ENCODE peak calls at places on chromosomes 16 and 17, in nine cellular contexts. C is osteoblast, P is GM23248, I is neural progenitor cell, L is A549, K is DND-41, O is MM.1S, U is OCI-LY7, Q is PC-9. W is an unnamed sample.

GRCh38 chr17:44916059-44916780 is 920 bp upstream of the GFAP start:
- DNase-seq in C (peak; percentile 88), P (no peak), I (peak; percentile 41), L (no peak), K (no peak), O (no peak), U (no peak), Q (no peak), W (no peak)

GRCh38 chr17:74893936-74894671 is 671 bp upstream of the FADS6 start:
- DNase-seq in C (peak; percentile 83), P (no peak), I (no peak), L (no peak), K (no peak), O (no peak), U (no peak), Q (no peak), W (no peak)

GRCh38 chr17:70128727-70129238 is 40.5 kb upstream of the KCNJ2 start:
- DNase-seq in C (no peak), P (no peak), I (no peak), L (no peak), K (no peak), O (no peak), U (no peak), Q (no peak), W (no peak)

GRCh38 chr17:50680126-50680525 is 27.6 kb downstream of the ANKRD40 start:
- DNase-seq in C (no peak), P (no peak), I (no peak), L (no peak), K (no peak), O (no peak), U (no peak), Q (no peak), W (no peak)

GRCh38 chr17:78377858-78378224 is 608 bp upstream of the PGS1 start:
- DNase-seq in C (no peak), P (no peak), I (peak; percentile 23), L (peak; percentile 51), K (no peak), O (no peak), U (no peak), Q (no peak), W (no peak)

GRCh38 chr16:75764154-75764768 is 38.0 kb upstream of the CPHXL start:
- DNase-seq in C (peak; percentile 82), P (peak; percentile 79), I (peak; percentile 79), L (peak; percentile 72), K (peak; percentile 64), O (peak; percentile 63), U (peak; percentile 88), Q (peak; percentile 36), W (peak; percentile 53)

GRCh38 chr16:49342336-49343265 is 31.0 kb upstream of the C16orf78 start:
- DNase-seq in C (no peak), P (no peak), I (no peak), L (no peak), K (no peak), O (no peak), U (no peak), Q (no peak), W (no peak)

GRCh38 chr17:7064248-7064647 is 15.8 kb downstream of the CLEC10A start:
- DNase-seq in C (no peak), P (peak; percentile 19), I (no peak), L (no peak), K (no peak), O (no peak), U (no peak), Q (no peak), W (no peak)

GRCh38 chr16:62752837-62753236 is 716.6 kb upstream of the CDH8 start:
- DNase-seq in C (no peak), P (no peak), I (no peak), L (no peak), K (no peak), O (no peak), U (no peak), Q (no peak), W (no peak)

GRCh38 chr17:319266-319665 is 33.3 kb downstream of the RPH3AL start:
- DNase-seq in C (no peak), P (no peak), I (no peak), L (no peak), K (no peak), O (no peak), U (no peak), Q (no peak), W (no peak)

GRCh38 chr17:44010966-44011647 is 3.7 kb downstream of the TMEM101 start:
- DNase-seq in C (peak; percentile 76), P (no peak), I (no peak), L (no peak), K (no peak), O (no peak), U (no peak), Q (no peak), W (no peak)

GRCh38 chr16:67761924-67762323 is 42.8 kb upstream of the GFOD2 start:
- DNase-seq in C (no peak), P (no peak), I (no peak), L (no peak), K (no peak), O (no peak), U (no peak), Q (no peak), W (no peak)

GRCh38 chr17:40551091-40551873 is 14.0 kb downstream of the CCR7 start:
- DNase-seq in C (peak; percentile 96), P (peak; percentile 99), I (no peak), L (peak; percentile 99), K (peak; percentile 3), O (no peak), U (no peak), Q (no peak), W (no peak)

GRCh38 chr17:65231662-65232335 is 94.6 kb downstream of the RGS9 start:
- DNase-seq in C (peak; percentile 97), P (peak; percentile 95), I (peak; percentile 88), L (peak; percentile 76), K (peak; percentile 65), O (peak; percentile 56), U (peak; percentile 71), Q (peak; percentile 63), W (peak; percentile 72)

GRCh38 chr17:28944343-28944742 is 7.0 kb downstream of the PHF12 start:
- DNase-seq in C (no peak), P (no peak), I (no peak), L (no peak), K (no peak), O (no peak), U (no peak), Q (no peak), W (no peak)
- H3K4me1 ChIP-seq in C (peaks cover 44% of the 10 kb centered on the region), P (peaks cover 46% of the 10 kb centered on the region), I (peaks cover 47% of the 10 kb centered on the region), L (peaks cover 20% of the 10 kb centered on the region), K (peaks cover 29% of the 10 kb centered on the region), O (peaks cover 11% of the 10 kb centered on the region), U (peaks cover 26% of the 10 kb centered on the region), Q (peaks cover 22% of the 10 kb centered on the region), W (peaks cover 27% of the 10 kb centered on the region)

DNA sequence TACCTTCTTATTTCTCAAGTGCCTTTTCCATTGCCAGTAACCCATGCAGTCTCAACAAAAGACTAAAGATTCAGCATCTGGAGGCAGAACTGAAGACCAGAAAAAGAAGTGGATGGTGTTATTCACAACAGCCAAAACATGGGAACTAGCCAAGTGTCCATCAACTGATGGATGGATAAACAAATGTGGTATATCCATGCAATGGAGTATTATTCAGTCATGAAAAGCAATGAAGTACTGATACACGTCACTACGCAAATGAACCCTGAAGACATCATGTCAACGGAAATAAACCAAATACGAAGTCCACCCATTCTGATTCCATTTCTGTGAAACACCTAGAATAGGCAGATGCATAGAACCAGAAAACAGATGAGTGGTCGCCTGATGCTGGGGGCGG is 25.6 kb downstream of the GAS7 start:
- DNase-seq in C (no peak), P (no peak), I (no peak), L (no peak), K (no peak), O (no peak), U (no peak), Q (no peak), W (no peak)
- H3K4me2 ChIP-seq in C (no peak overlapping the region), P (peak overlapping the region; percentile 75), I (no peak overlapping the region), L (no peak overlapping the region), K (no peak overlapping the region), O (no peak overlapping the region), U (no peak overlapping the region), Q (no peak overlapping the region), W (no peak overlapping the region)

GRCh38 chr17:79944251-79944812 is 91.3 kb downstream of the TBC1D16 start:
- DNase-seq in C (peak; percentile 79), P (no peak), I (no peak), L (no peak), K (no peak), O (no peak), U (no peak), Q (no peak), W (no peak)

GRCh38 chr17:79947351-79948031 is 88.2 kb downstream of the TBC1D16 start:
- DNase-seq in C (peak; percentile 93), P (no peak), I (no peak), L (no peak), K (no peak), O (no peak), U (no peak), Q (no peak), W (peak; percentile 97)

GRCh38 chr17:79946352-79947231 is 89.1 kb downstream of the TBC1D16 start:
- DNase-seq in C (peak; percentile 84), P (no peak), I (no peak), L (no peak), K (no peak), O (no peak), U (no peak), Q (no peak), W (no peak)

GRCh38 chr17:79944821-79945391 is 90.8 kb downstream of the TBC1D16 start:
- DNase-seq in C (peak; percentile 71), P (no peak), I (no peak), L (no peak), K (no peak), O (no peak), U (no peak), Q (no peak), W (no peak)

DNA sequence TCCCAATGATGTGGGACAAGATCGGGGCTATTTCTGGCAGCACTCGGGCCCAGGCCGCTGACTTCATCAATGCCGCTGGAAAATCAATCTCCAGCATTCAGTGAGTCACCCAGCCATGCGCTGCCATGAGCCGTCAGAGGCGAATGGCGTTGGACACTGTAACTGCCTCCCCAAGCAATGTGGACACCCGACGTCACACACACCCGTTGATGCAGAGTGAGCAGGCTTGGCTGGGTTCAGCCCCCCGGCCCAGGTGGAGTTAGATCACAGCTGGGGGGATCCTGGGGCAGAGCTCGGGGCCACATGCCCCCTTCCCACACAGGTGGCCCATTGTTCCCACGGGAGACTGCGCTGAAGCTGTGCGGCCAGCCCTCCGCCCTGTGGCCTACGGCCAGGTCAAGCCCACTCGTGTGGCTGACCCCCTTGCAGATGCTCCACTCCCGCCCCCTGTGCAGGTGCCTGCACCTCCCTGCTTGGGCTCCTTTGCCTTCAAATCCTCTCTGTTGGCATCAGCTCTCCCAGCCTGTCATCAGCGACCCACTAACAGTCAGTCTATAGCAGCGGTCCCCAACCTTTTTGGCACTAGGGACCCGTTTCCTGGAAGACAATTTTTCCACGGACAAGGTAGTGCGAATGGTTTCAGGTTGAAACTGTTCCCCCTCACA is 89.9 kb downstream of the TBC1D16 start:
- DNase-seq in C (peak; percentile 81), P (no peak), I (no peak), L (no peak), K (no peak), O (no peak), U (no peak), Q (no peak), W (no peak)
- H3K4me1 ChIP-seq in C (peaks cover 7% of the 10 kb centered on the region), P (no peaks in the 10 kb centered on the region), I (peaks cover 17% of the 10 kb centered on the region), L (no peaks in the 10 kb centered on the region), K (no peaks in the 10 kb centered on the region), O (no peaks in the 10 kb centered on the region), U (no peaks in the 10 kb centered on the region), Q (no peaks in the 10 kb centered on the region), W (peaks cover 14% of the 10 kb centered on the region)

DNA sequence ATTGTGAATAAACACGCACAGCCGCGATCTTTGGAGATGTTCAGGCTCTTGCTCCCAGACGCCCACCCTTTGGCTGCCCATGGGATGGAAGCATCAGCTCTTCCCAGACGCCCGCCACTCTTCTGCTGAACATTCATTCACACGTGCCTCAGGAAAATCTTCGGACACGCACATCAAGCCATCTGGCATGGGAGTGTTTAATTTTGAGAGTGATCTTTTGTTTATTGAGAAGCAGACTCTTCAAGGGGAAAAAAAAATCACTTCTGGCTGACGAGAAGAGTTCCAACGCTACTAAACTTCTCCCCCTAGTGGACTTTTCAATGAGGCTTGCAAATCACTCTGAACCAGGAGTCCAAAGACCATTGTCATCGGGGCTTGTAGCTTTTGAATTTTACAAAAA is 62.0 kb upstream of the NUDT7 start:
- DNase-seq in C (peak; percentile 71), P (peak; percentile 70), I (peak; percentile 62), L (peak; percentile 36), K (no peak), O (no peak), U (no peak), Q (no peak), W (peak; percentile 33)
- H3K4me2 ChIP-seq in C (no peak overlapping the region), P (no peak overlapping the region), I (no peak overlapping the region), L (peak overlapping the region; percentile 64), K (no peak overlapping the region), O (no peak overlapping the region), U (no peak overlapping the region), Q (no peak overlapping the region), W (no peak overlapping the region)

W was measured in mammary epithelial cell.